ENCODE peak calls at places on chromosomes 16 and 17, in four cellular contexts. S is lower leg skin, M is IMR-90, K is gastrocnemius medialis. J is an unnamed sample.

GRCh38 chr17:40463122-40463550 is 19.9 kb downstream of the IGFBP4 start:
- DNase-seq in S (no peak), K (no peak), M (no peak), J (no peak)

GRCh38 chr17:17533901-17534441 is 37.8 kb upstream of the RASD1 start:
- DNase-seq in M (no peak), S (no peak), K (no peak), J (no peak)

GRCh38 chr17:82263641-82264040 is 9.9 kb downstream of the CSNK1D start:
- DNase-seq in M (no peak), S (no peak), K (no peak), J (no peak)

GRCh38 chr16:7363397-7364053 is 30.9 kb downstream of the RBFOX1 start:
- DNase-seq in S (no peak), K (peak), M (no peak), J (no peak)

GRCh38 chr16:70627696-70628095 is 18.7 kb upstream of the IL34 start:
- DNase-seq in S (no peak), K (no peak), M (no peak), J (no peak)

GRCh38 chr17:6467567-6467966 is 23.3 kb downstream of the PIMREG start:
- DNase-seq in K (no peak), M (no peak), S (no peak), J (no peak)

GRCh38 chr17:33234233-33234632 is 58.9 kb downstream of the ASIC2 start:
- DNase-seq in S (no peak), K (no peak), M (no peak), J (no peak)

GRCh38 chr17:32833076-32833475 is 43.8 kb downstream of the MYO1D start:
- DNase-seq in K (no peak), S (no peak), M (no peak), J (no peak)

GRCh38 chr16:27491894-27492587 is 57.7 kb downstream of the GTF3C1 start:
- DNase-seq in S (no peak), K (no peak), M (no peak), J (no peak)

GRCh38 chr17:337866-338265 is 14.7 kb downstream of the RPH3AL start:
- DNase-seq in S (peak), K (no peak), M (no peak), J (no peak)

GRCh38 chr16:55861288-55861687 is 13.9 kb downstream of the CES5A start:
- DNase-seq in K (no peak), M (no peak), S (peak), J (no peak)

GRCh38 chr16:65681406-65681805 is 559.5 kb upstream of the CDH11 start:
- DNase-seq in M (no peak), S (no peak), K (no peak), J (no peak)

GRCh38 chr16:72991645-72992044 is 56.3 kb downstream of the ZFHX3 start:
- DNase-seq in K (no peak), M (no peak), S (peak), J (no peak)

GRCh38 chr16:60945225-60945624 is 1091.0 kb downstream of the CDH8 start:
- DNase-seq in K (no peak), M (no peak), S (no peak), J (peak)

GRCh38 chr17:1083451-1084187 is 86.7 kb downstream of the TIMM22 start:
- DNase-seq in M (no peak), K (no peak), S (no peak), J (no peak)

GRCh38 chr17:50989149-50989548 is 123.0 kb upstream of the TOB1 start:
- DNase-seq in S (no peak), K (no peak), M (no peak), J (no peak)

GRCh38 chr17:1617620-1618174 is 10.9 kb downstream of the SLC43A2 start:
- DNase-seq in S (no peak), M (peak), K (no peak), J (no peak)

GRCh38 chr17:80349437-80350160 is 65.4 kb upstream of the ENDOV start:
- DNase-seq in K (no peak), M (no peak), S (no peak), J (no peak)

GRCh38 chr16:88936913-88937666 is 39.9 kb downstream of the CBFA2T3 start:
- DNase-seq in M (no peak), K (no peak), S (no peak), J (no peak)

GRCh38 chr16:81315271-81316175 is 761 bp downstream of the GAN start:
- DNase-seq in K (peak), S (peak), M (peak), J (peak)

GRCh38 chr16:51056331-51056730 is 94.7 kb downstream of the SALL1 start:
- DNase-seq in M (no peak), K (no peak), S (no peak), J (peak)

GRCh38 chr17:63282455-63282854 is 163.7 kb downstream of the CYB561 start:
- DNase-seq in M (no peak), S (no peak), K (no peak), J (no peak)

GRCh38 chr16:75703341-75703740 is 2.1 kb upstream of the DUXB start:
- DNase-seq in M (peak), S (no peak), K (no peak), J (no peak)

GRCh38 chr16:67842509-67843342 is 606 bp downstream of the THAP11 start:
- DNase-seq in K (peak), M (peak), S (peak), J (peak)
- TF ChIP-seq POLR2A in K (peak), M (peak), S (no peak), J (peak)

GRCh38 chr16:20799599-20799998 is 6.7 kb downstream of the ERI2 start:
- DNase-seq in M (peak), K (no peak), S (no peak), J (peak)
- TF ChIP-seq CTCF in M (peak), K (peak), S (no peak), J (peak)

GRCh38 chr16:782766-783403 is 5.3 kb downstream of the RPUSD1 start:
- DNase-seq in M (no peak), K (no peak), S (no peak), J (no peak)
- TF ChIP-seq POLR2A in M (no peak), K (no peak), S (no peak), J (no peak)

GRCh38 chr17:78117027-78117981 is 11.3 kb downstream of the TMC6 start:
- DNase-seq in S (no peak), M (no peak), K (no peak), J (no peak)
- TF ChIP-seq CTCF in S (no peak), M (peak), K (peak), J (peak)

GRCh38 chr17:29617481-29618271 is 5.0 kb downstream of the CORO6 start:
- DNase-seq in K (no peak), S (peak), M (peak), J (peak)
- TF ChIP-seq POLR2A in K (no peak), S (no peak), M (no peak), J (no peak)